ENCODE peak calls at places on chromosomes 6 and 20, in five cellular contexts. One of them, this sample, is unnamed.

GRCh38 chr6:12472601-12473038 is 182.5 kb downstream of the EDN1 start:
- DNase-seq in mesenchymal stem cell: peak
- DNase-seq in germinal center: no peak
- DNase-seq in nephron progenitor cell: no peak
- DNase-seq in occipital lobe: no peak
- DNase-seq in this sample: no peak

GRCh38 chr6:107116328-107116892 is 1.1 kb upstream of the BEND3 start:
- DNase-seq in germinal center: peak
- DNase-seq in mesenchymal stem cell: peak
- DNase-seq in occipital lobe: no peak
- DNase-seq in nephron progenitor cell: peak
- DNase-seq in this sample: no peak

GRCh38 chr6:21479140-21479539 is 114.4 kb upstream of the SOX4 start:
- DNase-seq in germinal center: no peak
- DNase-seq in mesenchymal stem cell: no peak
- DNase-seq in occipital lobe: no peak
- DNase-seq in nephron progenitor cell: no peak
- DNase-seq in this sample: no peak

GRCh38 chr6:52570291-52570700 is 6.6 kb downstream of the TRAM2 start:
- DNase-seq in occipital lobe: no peak
- DNase-seq in nephron progenitor cell: no peak
- DNase-seq in germinal center: no peak
- DNase-seq in mesenchymal stem cell: no peak
- DNase-seq in this sample: no peak

GRCh38 chr20:25018841-25019240 is 26.3 kb upstream of the APMAP start:
- DNase-seq in occipital lobe: no peak
- DNase-seq in germinal center: no peak
- DNase-seq in nephron progenitor cell: no peak
- DNase-seq in mesenchymal stem cell: no peak
- DNase-seq in this sample: no peak

GRCh38 chr6:118650500-118651281 is 700 bp downstream of the CEP85L start:
- DNase-seq in nephron progenitor cell: peak
- DNase-seq in occipital lobe: peak
- DNase-seq in mesenchymal stem cell: peak
- DNase-seq in germinal center: peak
- DNase-seq in this sample: peak

GRCh38 chr20:49824206-49824605 is 11.6 kb downstream of the SLC9A8 start:
- DNase-seq in occipital lobe: no peak
- DNase-seq in germinal center: no peak
- DNase-seq in nephron progenitor cell: no peak
- DNase-seq in mesenchymal stem cell: no peak
- DNase-seq in this sample: no peak

GRCh38 chr6:149150999-149151398 is 166.5 kb upstream of the TAB2 start:
- DNase-seq in germinal center: no peak
- DNase-seq in mesenchymal stem cell: no peak
- DNase-seq in occipital lobe: no peak
- DNase-seq in nephron progenitor cell: no peak
- DNase-seq in this sample: no peak

GRCh38 chr6:25659633-25660368 is 7.8 kb downstream of the SCGN start:
- DNase-seq in germinal center: no peak
- DNase-seq in occipital lobe: no peak
- DNase-seq in nephron progenitor cell: no peak
- DNase-seq in mesenchymal stem cell: no peak
- DNase-seq in this sample: no peak

GRCh38 chr6:20673458-20673857 is 139.2 kb downstream of the CDKAL1 start:
- DNase-seq in germinal center: no peak
- DNase-seq in nephron progenitor cell: no peak
- DNase-seq in mesenchymal stem cell: no peak
- DNase-seq in occipital lobe: no peak
- DNase-seq in this sample: no peak

GRCh38 chr6:135493218-135493961 is 4.2 kb downstream of the AHI1 start:
- DNase-seq in nephron progenitor cell: no peak
- DNase-seq in occipital lobe: no peak
- DNase-seq in mesenchymal stem cell: no peak
- DNase-seq in germinal center: no peak
- DNase-seq in this sample: no peak

GRCh38 chr20:3233131-3233990 is 5.6 kb downstream of the SLC4A11 start:
- DNase-seq in mesenchymal stem cell: no peak
- DNase-seq in germinal center: no peak
- DNase-seq in nephron progenitor cell: no peak
- DNase-seq in occipital lobe: no peak
- DNase-seq in this sample: peak

GRCh38 chr20:4465855-4466545 is 255.7 kb upstream of the PRND start:
- DNase-seq in occipital lobe: no peak
- DNase-seq in nephron progenitor cell: no peak
- DNase-seq in mesenchymal stem cell: no peak
- DNase-seq in germinal center: no peak
- DNase-seq in this sample: no peak

GRCh38 chr6:36099872-36100483 is 30.3 kb upstream of the MAPK13 start:
- DNase-seq in germinal center: no peak
- DNase-seq in mesenchymal stem cell: no peak
- DNase-seq in occipital lobe: no peak
- DNase-seq in nephron progenitor cell: no peak
- DNase-seq in this sample: no peak

GRCh38 chr6:35428421-35429149 is 23.6 kb upstream of the FANCE start:
- DNase-seq in occipital lobe: no peak
- DNase-seq in mesenchymal stem cell: peak
- DNase-seq in nephron progenitor cell: no peak
- DNase-seq in germinal center: no peak
- DNase-seq in this sample: no peak

GRCh38 chr6:161583561-161583960 is 309.7 kb upstream of the AGPAT4 start:
- DNase-seq in occipital lobe: no peak
- DNase-seq in germinal center: no peak
- DNase-seq in mesenchymal stem cell: no peak
- DNase-seq in nephron progenitor cell: no peak
- DNase-seq in this sample: no peak

GRCh38 chr6:56955171-56956155 is 556 bp downstream of the BEND6 start:
- DNase-seq in occipital lobe: peak
- DNase-seq in nephron progenitor cell: peak
- DNase-seq in mesenchymal stem cell: peak
- DNase-seq in germinal center: peak
- DNase-seq in this sample: peak

GRCh38 chr6:44176935-44177509 is 18.4 kb downstream of the CAPN11 start:
- DNase-seq in nephron progenitor cell: no peak
- DNase-seq in germinal center: peak
- DNase-seq in occipital lobe: no peak
- DNase-seq in mesenchymal stem cell: no peak
- DNase-seq in this sample: no peak

GRCh38 chr6:23137596-23137995 is 568.2 kb downstream of the HDGFL1 start:
- DNase-seq in nephron progenitor cell: no peak
- DNase-seq in germinal center: no peak
- DNase-seq in mesenchymal stem cell: peak
- DNase-seq in occipital lobe: no peak
- DNase-seq in this sample: no peak

GRCh38 chr20:23231561-23232218 is 118.9 kb upstream of the NXT1 start:
- DNase-seq in germinal center: no peak
- DNase-seq in occipital lobe: no peak
- DNase-seq in nephron progenitor cell: no peak
- DNase-seq in mesenchymal stem cell: peak
- DNase-seq in this sample: no peak

GRCh38 chr6:72348926-72349325 is 272.9 kb upstream of the KCNQ5 start:
- DNase-seq in occipital lobe: no peak
- DNase-seq in germinal center: no peak
- DNase-seq in nephron progenitor cell: no peak
- DNase-seq in mesenchymal stem cell: no peak
- DNase-seq in this sample: no peak

GRCh38 chr6:111957623-111958315 is 84.5 kb upstream of the FYN start:
- DNase-seq in germinal center: no peak
- DNase-seq in occipital lobe: no peak
- DNase-seq in mesenchymal stem cell: no peak
- DNase-seq in nephron progenitor cell: peak
- DNase-seq in this sample: no peak

GRCh38 chr6:133918208-133918930 is 29.5 kb downstream of the TCF21 start:
- DNase-seq in germinal center: no peak
- DNase-seq in nephron progenitor cell: no peak
- DNase-seq in mesenchymal stem cell: no peak
- DNase-seq in occipital lobe: no peak
- DNase-seq in this sample: no peak

GRCh38 chr20:63093966-63094766 is 87.4 kb upstream of the BHLHE23 start:
- DNase-seq in germinal center: no peak
- DNase-seq in occipital lobe: no peak
- DNase-seq in nephron progenitor cell: peak
- DNase-seq in mesenchymal stem cell: no peak
- DNase-seq in this sample: peak

GRCh38 chr6:11323666-11324452 is 91.4 kb upstream of the NEDD9 start:
- DNase-seq in germinal center: no peak
- DNase-seq in occipital lobe: no peak
- DNase-seq in mesenchymal stem cell: no peak
- DNase-seq in nephron progenitor cell: no peak
- DNase-seq in this sample: peak

GRCh38 chr6:107786709-107787588 is 37.2 kb downstream of the SCML4 start:
- DNase-seq in germinal center: peak
- DNase-seq in occipital lobe: no peak
- DNase-seq in mesenchymal stem cell: no peak
- DNase-seq in nephron progenitor cell: peak
- DNase-seq in this sample: no peak

GRCh38 chr6:137157601-137158000 is 15.8 kb downstream of the IL22RA2 start:
- DNase-seq in mesenchymal stem cell: no peak
- DNase-seq in germinal center: no peak
- DNase-seq in occipital lobe: no peak
- DNase-seq in nephron progenitor cell: no peak
- DNase-seq in this sample: no peak

GRCh38 chr20:63344151-63344470 is 17.0 kb downstream of the CHRNA4 start:
- DNase-seq in nephron progenitor cell: no peak
- DNase-seq in occipital lobe: no peak
- DNase-seq in germinal center: no peak
- DNase-seq in mesenchymal stem cell: no peak
- DNase-seq in this sample: no peak

GRCh38 chr6:144544266-144544830 is 259.2 kb downstream of the UTRN start:
- DNase-seq in occipital lobe: no peak
- DNase-seq in nephron progenitor cell: no peak
- DNase-seq in germinal center: no peak
- DNase-seq in mesenchymal stem cell: no peak
- DNase-seq in this sample: no peak

GRCh38 chr6:1527098-1527497 is 82.6 kb upstream of the FOXC1 start:
- DNase-seq in mesenchymal stem cell: no peak
- DNase-seq in nephron progenitor cell: peak
- DNase-seq in germinal center: no peak
- DNase-seq in occipital lobe: peak
- DNase-seq in this sample: no peak

GRCh38 chr20:30484009-30484748 is 773.3 kb upstream of the DEFB115 start:
- DNase-seq in occipital lobe: no peak
- DNase-seq in mesenchymal stem cell: no peak
- DNase-seq in nephron progenitor cell: no peak
- DNase-seq in germinal center: no peak
- DNase-seq in this sample: no peak

GRCh38 chr6:158708239-158708638 is 58.4 kb downstream of the SYTL3 start:
- DNase-seq in germinal center: no peak
- DNase-seq in occipital lobe: no peak
- DNase-seq in mesenchymal stem cell: no peak
- DNase-seq in nephron progenitor cell: no peak
- DNase-seq in this sample: peak